ENCODE peak calls at places on chromosomes 12 and 14, in five cellular contexts. One of them, this sample, is unnamed.
A peak's percentile ranks its signal among the peaks of the same experiment; 100 is the strongest.

GRCh38 chr14:44613061-44613712 is 106.1 kb upstream of the FSCB start:
- DNase-seq in HCT116: no peak
- DNase-seq in fibroblast of lung: no peak
- DNase-seq in astrocyte: no peak
- DNase-seq in endothelial cell of umbilical vein: no peak
- DNase-seq in this sample: no peak

GRCh38 chr12:50024804-50025186 is 499 bp downstream of the RACGAP1 start:
- DNase-seq in fibroblast of lung: no peak
- DNase-seq in astrocyte: no peak
- DNase-seq in endothelial cell of umbilical vein: peak; percentile 23
- DNase-seq in HCT116: no peak
- DNase-seq in this sample: no peak

GRCh38 chr12:88062464-88062863 is 33.3 kb upstream of the C12orf50 start:
- DNase-seq in endothelial cell of umbilical vein: no peak
- DNase-seq in fibroblast of lung: no peak
- DNase-seq in HCT116: no peak
- DNase-seq in astrocyte: no peak
- DNase-seq in this sample: no peak

GRCh38 chr14:94400454-94400853 is 12.1 kb upstream of the SERPINA1 start:
- DNase-seq in endothelial cell of umbilical vein: no peak
- DNase-seq in HCT116: no peak
- DNase-seq in fibroblast of lung: peak; percentile 56
- DNase-seq in astrocyte: peak; percentile 38
- DNase-seq in this sample: no peak

GRCh38 chr12:123363743-123364531 is 710 bp downstream of the SBNO1 start:
- DNase-seq in fibroblast of lung: peak; percentile 21
- DNase-seq in HCT116: no peak
- DNase-seq in endothelial cell of umbilical vein: peak; percentile 49
- DNase-seq in astrocyte: peak; percentile 12
- DNase-seq in this sample: no peak

GRCh38 chr12:107027304-107028053 is 40.5 kb upstream of the MTERF2 start:
- DNase-seq in astrocyte: peak; percentile 96
- DNase-seq in HCT116: peak; percentile 52
- DNase-seq in fibroblast of lung: peak; percentile 95
- DNase-seq in endothelial cell of umbilical vein: peak; percentile 95
- DNase-seq in this sample: peak; percentile 83

GRCh38 chr12:131327521-131328488 is 374.1 kb downstream of the ADGRD1 start:
- DNase-seq in fibroblast of lung: no peak
- DNase-seq in astrocyte: no peak
- DNase-seq in endothelial cell of umbilical vein: no peak
- DNase-seq in HCT116: no peak
- DNase-seq in this sample: no peak

GRCh38 chr12:50232206-50232605 is 51.1 kb downstream of the LIMA1 start:
- DNase-seq in endothelial cell of umbilical vein: no peak
- DNase-seq in HCT116: no peak
- DNase-seq in astrocyte: no peak
- DNase-seq in fibroblast of lung: no peak
- DNase-seq in this sample: no peak

GRCh38 chr12:71607494-71608330 is 55.9 kb downstream of the ZFC3H1 start:
- DNase-seq in fibroblast of lung: no peak
- DNase-seq in endothelial cell of umbilical vein: no peak
- DNase-seq in HCT116: no peak
- DNase-seq in astrocyte: no peak
- DNase-seq in this sample: no peak

GRCh38 chr12:2136901-2137300 is 84.1 kb downstream of the CACNA1C start:
- DNase-seq in endothelial cell of umbilical vein: no peak
- DNase-seq in astrocyte: no peak
- DNase-seq in fibroblast of lung: no peak
- DNase-seq in HCT116: no peak
- DNase-seq in this sample: no peak

GRCh38 chr14:22549981-22550670 is 38.9 kb downstream of the DAD1 start:
- DNase-seq in endothelial cell of umbilical vein: peak; percentile 52
- DNase-seq in fibroblast of lung: peak; percentile 81
- DNase-seq in HCT116: no peak
- DNase-seq in astrocyte: peak; percentile 74
- DNase-seq in this sample: no peak

GRCh38 chr12:8018666-8019581 is 13.6 kb upstream of the FOXJ2 start:
- DNase-seq in endothelial cell of umbilical vein: no peak
- DNase-seq in fibroblast of lung: peak; percentile 16
- DNase-seq in astrocyte: no peak
- DNase-seq in HCT116: peak; percentile 50
- DNase-seq in this sample: no peak

GRCh38 chr12:69987453-69988102 is 162.6 kb downstream of the MYRFL start:
- DNase-seq in astrocyte: peak; percentile 99
- DNase-seq in fibroblast of lung: peak; percentile 98
- DNase-seq in endothelial cell of umbilical vein: peak; percentile 93
- DNase-seq in HCT116: peak; percentile 75
- DNase-seq in this sample: peak; percentile 86

GRCh38 chr12:33116284-33116683 is 219.7 kb upstream of the PKP2 start:
- DNase-seq in fibroblast of lung: no peak
- DNase-seq in HCT116: no peak
- DNase-seq in astrocyte: no peak
- DNase-seq in endothelial cell of umbilical vein: no peak
- DNase-seq in this sample: no peak

GRCh38 chr12:123109319-123109772 is 41.5 kb downstream of the PITPNM2 start:
- DNase-seq in endothelial cell of umbilical vein: no peak
- DNase-seq in fibroblast of lung: no peak
- DNase-seq in HCT116: no peak
- DNase-seq in astrocyte: no peak
- DNase-seq in this sample: no peak

GRCh38 chr12:2054091-2055018 is 1.6 kb downstream of the CACNA1C start:
- DNase-seq in endothelial cell of umbilical vein: no peak
- DNase-seq in fibroblast of lung: no peak
- DNase-seq in astrocyte: no peak
- DNase-seq in HCT116: no peak
- DNase-seq in this sample: peak; percentile 33

GRCh38 chr14:101927859-101928258 is 36.5 kb upstream of the DYNC1H1 start:
- DNase-seq in HCT116: no peak
- DNase-seq in fibroblast of lung: peak; percentile 92
- DNase-seq in endothelial cell of umbilical vein: no peak
- DNase-seq in astrocyte: peak; percentile 90
- DNase-seq in this sample: peak; percentile 51

GRCh38 chr12:24363177-24363754 is 413.8 kb upstream of the SOX5 start:
- DNase-seq in astrocyte: no peak
- DNase-seq in fibroblast of lung: no peak
- DNase-seq in endothelial cell of umbilical vein: no peak
- DNase-seq in HCT116: no peak
- DNase-seq in this sample: no peak

GRCh38 chr14:39339003-39339402 is 93.2 kb downstream of the FBXO33 start:
- DNase-seq in HCT116: no peak
- DNase-seq in astrocyte: no peak
- DNase-seq in endothelial cell of umbilical vein: no peak
- DNase-seq in fibroblast of lung: no peak
- DNase-seq in this sample: peak; percentile 39

GRCh38 chr12:58425481-58426392 is 484.4 kb downstream of the ATP23 start:
- DNase-seq in astrocyte: peak; percentile 95
- DNase-seq in HCT116: peak; percentile 72
- DNase-seq in endothelial cell of umbilical vein: peak; percentile 95
- DNase-seq in fibroblast of lung: peak; percentile 97
- DNase-seq in this sample: peak; percentile 67

GRCh38 chr12:101889216-101889752 is 11.9 kb downstream of the DRAM1 start:
- DNase-seq in fibroblast of lung: no peak
- DNase-seq in HCT116: no peak
- DNase-seq in astrocyte: no peak
- DNase-seq in endothelial cell of umbilical vein: no peak
- DNase-seq in this sample: no peak

GRCh38 chr12:80356092-80356491 is 87.9 kb upstream of the PTPRQ start:
- DNase-seq in fibroblast of lung: peak; percentile 43
- DNase-seq in HCT116: no peak
- DNase-seq in endothelial cell of umbilical vein: peak; percentile 92
- DNase-seq in astrocyte: peak; percentile 26
- DNase-seq in this sample: no peak

GRCh38 chr14:102510616-102511520 is 1.3 kb upstream of the ANKRD9 start:
- DNase-seq in HCT116: no peak
- DNase-seq in endothelial cell of umbilical vein: no peak
- DNase-seq in fibroblast of lung: no peak
- DNase-seq in astrocyte: no peak
- DNase-seq in this sample: peak; percentile 86

GRCh38 chr12:42981379-42981778 is 391.8 kb upstream of the PRICKLE1 start:
- DNase-seq in fibroblast of lung: peak; percentile 91
- DNase-seq in HCT116: no peak
- DNase-seq in astrocyte: peak; percentile 86
- DNase-seq in endothelial cell of umbilical vein: no peak
- DNase-seq in this sample: no peak

GRCh38 chr14:24861083-24861630 is 188.8 kb downstream of the STXBP6 start:
- DNase-seq in endothelial cell of umbilical vein: no peak
- DNase-seq in fibroblast of lung: peak; percentile 93
- DNase-seq in HCT116: no peak
- DNase-seq in astrocyte: peak; percentile 91
- DNase-seq in this sample: peak; percentile 17

GRCh38 chr12:52063986-52064649 is 5.7 kb upstream of the ATG101 start:
- DNase-seq in fibroblast of lung: peak; percentile 86
- DNase-seq in astrocyte: peak; percentile 84
- DNase-seq in HCT116: no peak
- DNase-seq in endothelial cell of umbilical vein: peak; percentile 73
- DNase-seq in this sample: no peak

GRCh38 chr12:42213023-42213422 is 25.0 kb downstream of the YAF2 start:
- DNase-seq in fibroblast of lung: peak; percentile 51
- DNase-seq in HCT116: no peak
- DNase-seq in astrocyte: peak; percentile 33
- DNase-seq in endothelial cell of umbilical vein: peak; percentile 61
- DNase-seq in this sample: peak; percentile 38

GRCh38 chr14:31205681-31206535 is 1.7 kb downstream of the HECTD1 start:
- DNase-seq in HCT116: no peak
- DNase-seq in fibroblast of lung: peak; percentile 75
- DNase-seq in astrocyte: peak; percentile 75
- DNase-seq in endothelial cell of umbilical vein: peak; percentile 39
- DNase-seq in this sample: peak; percentile 30

GRCh38 chr14:102140750-102141145 is 1.1 kb downstream of the WDR20 start:
- DNase-seq in HCT116: no peak
- DNase-seq in fibroblast of lung: no peak
- DNase-seq in astrocyte: no peak
- DNase-seq in endothelial cell of umbilical vein: peak; percentile 27
- DNase-seq in this sample: no peak

GRCh38 chr14:66381765-66382164 is 104.4 kb upstream of the CCDC196 start:
- DNase-seq in HCT116: no peak
- DNase-seq in endothelial cell of umbilical vein: no peak
- DNase-seq in fibroblast of lung: no peak
- DNase-seq in astrocyte: no peak
- DNase-seq in this sample: no peak

GRCh38 chr12:48601013-48601756 is 31.3 kb upstream of the LALBA start:
- DNase-seq in fibroblast of lung: peak; percentile 29
- DNase-seq in astrocyte: peak; percentile 20
- DNase-seq in endothelial cell of umbilical vein: no peak
- DNase-seq in HCT116: no peak
- DNase-seq in this sample: peak; percentile 26

GRCh38 chr12:51429705-51430104 is 5.1 kb downstream of the SLC4A8 start:
- DNase-seq in HCT116: no peak
- DNase-seq in endothelial cell of umbilical vein: no peak
- DNase-seq in fibroblast of lung: no peak
- DNase-seq in astrocyte: no peak
- DNase-seq in this sample: no peak

GRCh38 chr14:85387181-85387580 is 142.8 kb upstream of the FLRT2 start:
- DNase-seq in fibroblast of lung: no peak
- DNase-seq in endothelial cell of umbilical vein: peak; percentile 6
- DNase-seq in HCT116: no peak
- DNase-seq in astrocyte: no peak
- DNase-seq in this sample: no peak

DNA sequence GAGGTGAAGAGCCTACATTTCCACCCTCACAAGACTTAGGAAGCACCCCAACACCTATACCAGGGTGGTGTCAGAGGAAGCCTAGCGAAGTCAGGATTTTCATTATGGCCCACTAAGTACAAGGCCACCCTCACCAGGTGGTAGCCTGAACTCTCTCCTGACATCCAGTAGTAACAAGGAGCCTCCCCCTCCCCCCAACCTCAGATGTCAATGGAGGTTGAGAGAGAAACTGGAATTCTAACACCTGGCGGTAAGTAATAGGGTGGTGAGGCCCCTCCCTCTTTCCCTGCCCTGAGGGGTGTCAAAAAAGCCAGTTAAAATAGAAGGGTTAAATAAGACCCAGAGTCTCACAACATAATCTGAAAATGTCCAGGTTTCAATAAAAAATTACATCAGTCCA is 37.6 kb downstream of the SINHCAF start:
- DNase-seq in fibroblast of lung: no peak
- DNase-seq in astrocyte: no peak
- DNase-seq in endothelial cell of umbilical vein: no peak
- DNase-seq in HCT116: no peak
- DNase-seq in this sample: no peak
- H3K36me3 ChIP-seq in fibroblast of lung: no peaks in the 10 kb centered on the region
- H3K36me3 ChIP-seq in astrocyte: peaks cover 41% of the 10 kb centered on the region
- H3K36me3 ChIP-seq in endothelial cell of umbilical vein: peaks cover 16% of the 10 kb centered on the region
- H3K36me3 ChIP-seq in HCT116: peaks cover 48% of the 10 kb centered on the region
- H3K36me3 ChIP-seq in this sample: no peaks in the 10 kb centered on the region

GRCh38 chr14:69152944-69153847 is at the start of gene DCAF5:
- DNase-seq in endothelial cell of umbilical vein: peak; percentile 89
- DNase-seq in HCT116: peak; percentile 84
- DNase-seq in astrocyte: peak; percentile 90
- DNase-seq in fibroblast of lung: peak; percentile 94
- DNase-seq in this sample: peak; percentile 97
- TF ChIP-seq EZH2 in endothelial cell of umbilical vein: no peak
- TF ChIP-seq EZH2 in HCT116: no peak
- TF ChIP-seq EZH2 in astrocyte: no peak
- TF ChIP-seq EZH2 in fibroblast of lung: no peak
- TF ChIP-seq EZH2 in this sample: no peak

GRCh38 chr14:73166399-73166798 is 30.1 kb downstream of the PSEN1 start:
- DNase-seq in endothelial cell of umbilical vein: no peak
- DNase-seq in HCT116: no peak
- DNase-seq in astrocyte: no peak
- DNase-seq in fibroblast of lung: no peak
- DNase-seq in this sample: no peak

GRCh38 chr14:73167727-73168126 is 31.4 kb downstream of the PSEN1 start:
- DNase-seq in HCT116: no peak
- DNase-seq in fibroblast of lung: no peak
- DNase-seq in endothelial cell of umbilical vein: no peak
- DNase-seq in astrocyte: no peak
- DNase-seq in this sample: no peak

GRCh38 chr14:73162271-73162670 is 26.0 kb downstream of the PSEN1 start:
- DNase-seq in endothelial cell of umbilical vein: no peak
- DNase-seq in HCT116: no peak
- DNase-seq in astrocyte: no peak
- DNase-seq in fibroblast of lung: no peak
- DNase-seq in this sample: no peak
- H3K36me3 ChIP-seq in endothelial cell of umbilical vein: peaks cover 3% of the 10 kb centered on the region
- H3K36me3 ChIP-seq in HCT116: peaks cover 5% of the 10 kb centered on the region
- H3K36me3 ChIP-seq in astrocyte: peaks cover 4% of the 10 kb centered on the region
- H3K36me3 ChIP-seq in fibroblast of lung: no peaks in the 10 kb centered on the region
- H3K36me3 ChIP-seq in this sample: no peaks in the 10 kb centered on the region

GRCh38 chr12:120373683-120374082 is 4.7 kb upstream of the MSI1 start:
- DNase-seq in endothelial cell of umbilical vein: no peak
- DNase-seq in astrocyte: no peak
- DNase-seq in fibroblast of lung: no peak
- DNase-seq in HCT116: no peak
- DNase-seq in this sample: no peak

GRCh38 chr12:120368789-120369475 is at the start of gene MSI1:
- DNase-seq in fibroblast of lung: no peak
- DNase-seq in HCT116: no peak
- DNase-seq in endothelial cell of umbilical vein: no peak
- DNase-seq in astrocyte: no peak
- DNase-seq in this sample: peak; percentile 45

GRCh38 chr12:120369476-120370342 is 745 bp upstream of the MSI1 start:
- DNase-seq in fibroblast of lung: no peak
- DNase-seq in endothelial cell of umbilical vein: no peak
- DNase-seq in HCT116: no peak
- DNase-seq in astrocyte: no peak
- DNase-seq in this sample: no peak

GRCh38 chr12:120367924-120368788 is 808 bp downstream of the MSI1 start:
- DNase-seq in fibroblast of lung: peak; percentile 20
- DNase-seq in endothelial cell of umbilical vein: no peak
- DNase-seq in astrocyte: no peak
- DNase-seq in HCT116: no peak
- DNase-seq in this sample: peak; percentile 48

GRCh38 chr12:120370343-120371243 is 1.6 kb upstream of the MSI1 start:
- DNase-seq in astrocyte: no peak
- DNase-seq in HCT116: no peak
- DNase-seq in fibroblast of lung: no peak
- DNase-seq in endothelial cell of umbilical vein: no peak
- DNase-seq in this sample: no peak
- TF ChIP-seq EZH2 in astrocyte: no peak
- TF ChIP-seq EZH2 in HCT116: no peak
- TF ChIP-seq EZH2 in fibroblast of lung: no peak
- TF ChIP-seq EZH2 in endothelial cell of umbilical vein: no peak
- TF ChIP-seq EZH2 in this sample: peak; percentile 17

This sample was measured in hepatocyte.